ENCODE peak calls at places on chromosomes 5 and 9, in seven cellular contexts. G, U, S, O, M, D and N are unnamed samples.
A peak's percentile ranks its signal among the peaks of the same experiment; 100 is the strongest.

GRCh38 chr5:75152861-75153260 is 83.8 kb downstream of the ANKRD31 start:
- DNase-seq in G (peak; percentile 1), U (no peak), O (peak; percentile 1), M (no peak), S (peak; percentile 3), D (no peak), N (no peak)

GRCh38 chr5:1285141-1285540 is 9.7 kb downstream of the TERT start:
- DNase-seq in O (no peak), U (no peak), D (no peak), M (no peak), G (no peak), S (no peak), N (no peak)

GRCh38 chr9:37531699-37532098 is 44.5 kb downstream of the FBXO10 start:
- DNase-seq in S (no peak), D (peak; percentile 17), U (no peak), G (no peak), O (no peak), M (peak; percentile 41), N (no peak)

GRCh38 chr5:147055304-147055826 is 176.8 kb upstream of the PPP2R2B start:
- DNase-seq in O (no peak), U (no peak), D (no peak), G (no peak), M (no peak), S (no peak), N (no peak)

GRCh38 chr5:9212605-9213004 is 333.3 kb downstream of the SEMA5A start:
- DNase-seq in D (no peak), U (peak; percentile 55), S (no peak), O (peak; percentile 62), G (peak; percentile 43), M (no peak), N (no peak)

GRCh38 chr9:83219154-83219923 is 156.4 kb upstream of the RASEF start:
- DNase-seq in O (peak; percentile 62), M (no peak), G (peak; percentile 64), D (no peak), U (peak; percentile 91), S (peak; percentile 61), N (peak; percentile 91)

GRCh38 chr9:115191667-115192066 is 73.7 kb upstream of the TNC start:
- DNase-seq in G (no peak), O (no peak), S (no peak), M (no peak), U (no peak), D (no peak), N (no peak)

GRCh38 chr5:1836891-1837880 is 36.0 kb downstream of the NDUFS6 start:
- DNase-seq in S (no peak), O (no peak), G (no peak), U (no peak), M (no peak), D (no peak), N (no peak)

GRCh38 chr5:136058031-136058971 is 29.5 kb downstream of the TGFBI start:
- DNase-seq in O (peak; percentile 99), D (no peak), M (no peak), S (no peak), G (peak; percentile 98), U (peak; percentile 96), N (peak; percentile 99)

GRCh38 chr5:1563617-1564181 is 39.9 kb upstream of the LPCAT1 start:
- DNase-seq in S (no peak), G (no peak), U (no peak), O (no peak), M (no peak), D (no peak), N (no peak)

GRCh38 chr9:93569775-93570174 is 6.6 kb upstream of the PHF2 start:
- DNase-seq in U (no peak), D (no peak), G (no peak), M (no peak), O (no peak), S (no peak), N (no peak)

GRCh38 chr9:70420267-70421019 is 6.0 kb upstream of the KLF9 start:
- DNase-seq in M (peak; percentile 19), U (peak; percentile 81), D (no peak), G (peak; percentile 87), S (peak; percentile 72), O (peak; percentile 81), N (peak; percentile 86)

GRCh38 chr9:91273853-91274552 is 87.7 kb downstream of the AUH start:
- DNase-seq in D (no peak), M (no peak), S (no peak), U (peak; percentile 69), O (peak; percentile 81), G (peak; percentile 76), N (peak; percentile 45)

GRCh38 chr9:119284587-119285337 is 84.5 kb downstream of the BRINP1 start:
- DNase-seq in U (peak; percentile 84), O (no peak), G (peak; percentile 36), M (no peak), S (no peak), D (no peak), N (peak; percentile 4)

GRCh38 chr9:102631559-102631958 is 363.6 kb upstream of the CYLC2 start:
- DNase-seq in M (no peak), G (peak; percentile 11), S (no peak), O (peak; percentile 51), D (no peak), U (peak; percentile 10), N (no peak)

GRCh38 chr9:14313378-14313940 is 482 bp downstream of the NFIB start:
- DNase-seq in M (no peak), G (peak; percentile 73), O (peak; percentile 10), S (peak; percentile 4), D (no peak), U (peak; percentile 61), N (peak; percentile 54)

GRCh38 chr5:20528471-20528870 is 540.5 kb upstream of the CDH18 start:
- DNase-seq in S (no peak), G (peak; percentile 11), M (no peak), O (no peak), D (no peak), U (no peak), N (no peak)